ENCODE peak calls at places on chromosome 5, in five cellular contexts. Q, N, Y, L and E are unnamed samples.

GRCh38 chr5:18745591-18745987 is 1111.3 kb downstream of the TAF11L14 start:
- DNase-seq in Q (no peak), N (no peak), Y (peak; percentile 82), L (peak; percentile 49), E (no peak)

GRCh38 chr5:156871212-156871611 is 21.1 kb downstream of the PPP1R2B start:
- DNase-seq in Q (no peak), N (no peak), Y (no peak), L (no peak), E (no peak)

GRCh38 chr5:119743927-119744326 is 114.6 kb downstream of the FAM170A start:
- DNase-seq in Q (peak; percentile 79), N (peak; percentile 6), Y (peak; percentile 50), L (peak; percentile 50), E (peak; percentile 21)

GRCh38 chr5:80964919-80965318 is 4.8 kb downstream of the RASGRF2 start:
- DNase-seq in Q (no peak), N (no peak), Y (no peak), L (no peak), E (no peak)

GRCh38 chr5:10366310-10367297 is 13.1 kb downstream of the MARCHF6 start:
- DNase-seq in Q (peak; percentile 63), N (no peak), Y (no peak), L (peak; percentile 51), E (no peak)

GRCh38 chr5:15683332-15683731 is 183.4 kb downstream of the FBXL7 start:
- DNase-seq in Q (peak; percentile 61), N (no peak), Y (no peak), L (no peak), E (no peak)

GRCh38 chr5:17426104-17426739 is 71.8 kb upstream of the TAF11L2 start:
- DNase-seq in Q (no peak), N (no peak), Y (peak; percentile 84), L (no peak), E (peak; percentile 25)

GRCh38 chr5:173753307-173754168 is 134.6 kb upstream of the CPEB4 start:
- DNase-seq in Q (no peak), N (no peak), Y (no peak), L (peak; percentile 80), E (no peak)

GRCh38 chr5:1934801-1935429 is 52.2 kb upstream of the IRX4 start:
- DNase-seq in Q (no peak), N (no peak), Y (no peak), L (no peak), E (no peak)

GRCh38 chr5:77282337-77283027 is 72.0 kb downstream of the PDE8B start:
- DNase-seq in Q (no peak), N (peak; percentile 89), Y (no peak), L (no peak), E (no peak)

GRCh38 chr5:463952-464351 is 21.0 kb downstream of the EXOC3 start:
- DNase-seq in Q (no peak), N (no peak), Y (no peak), L (no peak), E (no peak)

GRCh38 chr5:88298425-88298824 is 29.8 kb upstream of the TMEM161B start:
- DNase-seq in Q (no peak), N (peak; percentile 6), Y (no peak), L (no peak), E (no peak)

GRCh38 chr5:7927466-7928375 is 58.8 kb downstream of the MTRR start:
- DNase-seq in Q (peak; percentile 82), N (peak; percentile 76), Y (peak; percentile 94), L (peak; percentile 76), E (peak; percentile 36)

GRCh38 chr5:126031989-126032716 is 391.1 kb upstream of the GRAMD2B start:
- DNase-seq in Q (no peak), N (peak; percentile 12), Y (peak; percentile 41), L (peak; percentile 72), E (no peak)

GRCh38 chr5:158383485-158383884 is 524.5 kb upstream of the CLINT1 start:
- DNase-seq in Q (no peak), N (no peak), Y (no peak), L (no peak), E (no peak)

GRCh38 chr5:119319890-119320289 is 35.9 kb upstream of the TNFAIP8 start:
- DNase-seq in Q (no peak), N (no peak), Y (no peak), L (no peak), E (no peak)

GRCh38 chr5:71955718-71956117 is 151.6 kb upstream of the MAP1B start:
- DNase-seq in Q (no peak), N (no peak), Y (no peak), L (no peak), E (no peak)

GRCh38 chr5:100706796-100707195 is 171.6 kb downstream of the FAM174A start:
- DNase-seq in Q (peak; percentile 14), N (peak; percentile 2), Y (no peak), L (peak; percentile 70), E (no peak)

GRCh38 chr5:143456952-143457547 is 53.6 kb upstream of the NR3C1 start:
- DNase-seq in Q (no peak), N (peak; percentile 68), Y (no peak), L (peak; percentile 13), E (no peak)

GRCh38 chr5:92678576-92679105 is 902.4 kb downstream of the NR2F1-AS1 start:
- DNase-seq in Q (peak; percentile 49), N (no peak), Y (no peak), L (peak; percentile 18), E (no peak)

GRCh38 chr5:173780356-173781234 is 107.6 kb upstream of the CPEB4 start:
- DNase-seq in Q (no peak), N (no peak), Y (no peak), L (peak; percentile 27), E (no peak)

GRCh38 chr5:143016777-143017374 is 246.7 kb downstream of the ARHGAP26 start:
- DNase-seq in Q (peak; percentile 36), N (peak; percentile 44), Y (peak; percentile 47), L (peak; percentile 53), E (no peak)

GRCh38 chr5:128782446-128782845 is 182.8 kb upstream of the SLC27A6 start:
- DNase-seq in Q (peak; percentile 71), N (no peak), Y (no peak), L (peak; percentile 94), E (no peak)

GRCh38 chr5:59773286-59773685 is 120.2 kb downstream of the PDE4D start:
- DNase-seq in Q (no peak), N (no peak), Y (no peak), L (no peak), E (no peak)

GRCh38 chr5:174091006-174091578 is 45.6 kb downstream of the NSG2 start:
- DNase-seq in Q (no peak), N (no peak), Y (no peak), L (no peak), E (no peak)

GRCh38 chr5:103582364-103582763 is 19.8 kb upstream of the NUDT12 start:
- DNase-seq in Q (peak; percentile 66), N (peak; percentile 31), Y (peak; percentile 72), L (peak; percentile 66), E (no peak)

GRCh38 chr5:151675225-151675955 is 11.3 kb downstream of the SPARC start:
- DNase-seq in Q (no peak), N (no peak), Y (no peak), L (no peak), E (no peak)

GRCh38 chr5:32960340-32961065 is 249.4 kb downstream of the NPR3 start:
- DNase-seq in Q (no peak), N (no peak), Y (no peak), L (no peak), E (no peak)

GRCh38 chr5:172344855-172345254 is 61.3 kb upstream of the UBTD2 start:
- DNase-seq in Q (no peak), N (no peak), Y (no peak), L (no peak), E (no peak)

GRCh38 chr5:5788793-5789192 is 366.3 kb downstream of the ICE1 start:
- DNase-seq in Q (no peak), N (no peak), Y (no peak), L (no peak), E (no peak)

GRCh38 chr5:171426266-171426665 is 6.8 kb downstream of the FGF18 start:
- DNase-seq in Q (no peak), N (no peak), Y (no peak), L (no peak), E (no peak)

GRCh38 chr5:82018462-82018861 is 46.6 kb downstream of the ATG10 start:
- DNase-seq in Q (no peak), N (no peak), Y (no peak), L (peak; percentile 84), E (no peak)

GRCh38 chr5:77960305-77960704 is 184.2 kb upstream of the TBCA start:
- DNase-seq in Q (no peak), N (no peak), Y (no peak), L (no peak), E (no peak)

GRCh38 chr5:56310711-56311204 is 77.6 kb upstream of the ANKRD55 start:
- DNase-seq in Q (peak; percentile 21), N (peak; percentile 21), Y (no peak), L (no peak), E (no peak)

GRCh38 chr5:81140461-81140860 is 92.7 kb upstream of the CKMT2 start:
- DNase-seq in Q (no peak), N (no peak), Y (no peak), L (no peak), E (no peak)

GRCh38 chr5:160800375-160800774 is 51.6 kb downstream of the ATP10B start:
- DNase-seq in Q (no peak), N (peak; percentile 13), Y (no peak), L (no peak), E (no peak)

GRCh38 chr5:2196416-2196815 is 313.7 kb upstream of the IRX4 start:
- DNase-seq in Q (no peak), N (no peak), Y (no peak), L (no peak), E (no peak)

GRCh38 chr5:181098642-181099452 is 32.1 kb downstream of the OR2V1 start:
- DNase-seq in Q (no peak), N (no peak), Y (no peak), L (no peak), E (no peak)

GRCh38 chr5:2695200-2695891 is 56.1 kb downstream of the IRX2 start:
- DNase-seq in Q (peak; percentile 77), N (no peak), Y (peak; percentile 82), L (peak; percentile 90), E (no peak)

GRCh38 chr5:157971466-157972324 is 112.8 kb upstream of the CLINT1 start:
- DNase-seq in Q (no peak), N (no peak), Y (no peak), L (no peak), E (no peak)